ENCODE peak calls at places on chromosomes 11 and 22, in seven cellular contexts. I, Q, D, T, R, U and E are unnamed samples.

GRCh38 chr11:84901986-84902385 is 725.2 kb downstream of the DLG2 start:
- DNase-seq in U (no peak), R (no peak), Q (no peak), I (no peak), T (peak; percentile 37), D (no peak), E (no peak)

GRCh38 chr11:120128392-120129172 is 9.3 kb downstream of the TRIM29 start:
- DNase-seq in I (peak; percentile 80), T (no peak), U (peak; percentile 7), R (peak; percentile 64), Q (no peak), D (no peak), E (no peak)

GRCh38 chr11:57513446-57513795 is 2.1 kb downstream of the SLC43A1 start:
- DNase-seq in U (no peak), R (no peak), I (no peak), Q (no peak), T (no peak), D (no peak), E (no peak)

GRCh38 chr11:7936615-7937014 is 4.9 kb downstream of the OR10A3 start:
- DNase-seq in Q (no peak), I (no peak), T (no peak), R (no peak), U (no peak), D (no peak), E (no peak)

GRCh38 chr22:28884754-28885375 is 1.5 kb downstream of the ZNRF3 start:
- DNase-seq in I (no peak), T (no peak), U (no peak), D (no peak), R (no peak), Q (no peak), E (no peak)

GRCh38 chr11:104219081-104219480 is 55.1 kb upstream of the PDGFD start:
- DNase-seq in T (no peak), R (no peak), U (peak; percentile 18), I (no peak), D (no peak), Q (peak; percentile 62), E (no peak)

GRCh38 chr11:6433998-6434650 is 6.7 kb downstream of the HPX start:
- DNase-seq in R (no peak), Q (no peak), U (no peak), D (no peak), I (no peak), T (no peak), E (no peak)

GRCh38 chr11:42407379-42407778 is 904.4 kb upstream of the API5 start:
- DNase-seq in D (no peak), Q (no peak), I (peak; percentile 58), U (no peak), R (no peak), T (no peak), E (no peak)

GRCh38 chr11:8720868-8721739 is 38.5 kb downstream of the RPL27A start:
- DNase-seq in U (no peak), I (peak; percentile 55), Q (no peak), D (peak; percentile 72), R (no peak), T (no peak), E (no peak)

GRCh38 chr11:46392421-46393230 is 1.1 kb upstream of the CHRM4 start:
- DNase-seq in D (peak; percentile 85), T (peak; percentile 48), R (peak; percentile 93), I (peak; percentile 94), Q (peak; percentile 78), U (peak; percentile 87), E (peak; percentile 59)

GRCh38 chr22:49307071-49307830 is 520.4 kb downstream of the BRD1 start:
- DNase-seq in Q (peak; percentile 36), U (no peak), T (no peak), R (peak; percentile 58), I (no peak), D (no peak), E (no peak)

GRCh38 chr22:33923033-33923432 is 2.8 kb upstream of the LARGE1 start:
- DNase-seq in T (no peak), I (no peak), Q (no peak), R (no peak), U (no peak), D (no peak), E (no peak)

GRCh38 chr11:19817265-19817851 is 104.7 kb downstream of the NAV2 start:
- DNase-seq in D (peak; percentile 72), R (no peak), Q (no peak), U (no peak), I (no peak), T (no peak), E (no peak)

GRCh38 chr11:126163074-126163700 is 48.3 kb downstream of the RPUSD4 start:
- DNase-seq in Q (no peak), I (peak; percentile 85), R (no peak), D (no peak), U (no peak), T (peak; percentile 71), E (no peak)

GRCh38 chr22:32130464-32130863 is 28.6 kb downstream of the C22orf42 start:
- DNase-seq in D (no peak), T (no peak), I (no peak), R (no peak), U (no peak), Q (no peak), E (no peak)

GRCh38 chr11:114618139-114618538 is 22.6 kb upstream of the NXPE4 start:
- DNase-seq in Q (no peak), U (no peak), T (no peak), D (no peak), R (no peak), I (no peak), E (no peak)

GRCh38 chr11:114621072-114621471 is 25.5 kb upstream of the NXPE4 start:
- DNase-seq in I (no peak), T (no peak), D (no peak), Q (no peak), R (no peak), U (no peak), E (no peak)

GRCh38 chr11:114617157-114618124 is 21.9 kb upstream of the NXPE4 start:
- DNase-seq in D (no peak), R (no peak), Q (no peak), T (no peak), U (no peak), I (no peak), E (no peak)

GRCh38 chr11:114621950-114622809 is 26.6 kb upstream of the NXPE4 start:
- DNase-seq in Q (no peak), R (no peak), U (no peak), I (no peak), D (no peak), T (no peak), E (no peak)

DNA sequence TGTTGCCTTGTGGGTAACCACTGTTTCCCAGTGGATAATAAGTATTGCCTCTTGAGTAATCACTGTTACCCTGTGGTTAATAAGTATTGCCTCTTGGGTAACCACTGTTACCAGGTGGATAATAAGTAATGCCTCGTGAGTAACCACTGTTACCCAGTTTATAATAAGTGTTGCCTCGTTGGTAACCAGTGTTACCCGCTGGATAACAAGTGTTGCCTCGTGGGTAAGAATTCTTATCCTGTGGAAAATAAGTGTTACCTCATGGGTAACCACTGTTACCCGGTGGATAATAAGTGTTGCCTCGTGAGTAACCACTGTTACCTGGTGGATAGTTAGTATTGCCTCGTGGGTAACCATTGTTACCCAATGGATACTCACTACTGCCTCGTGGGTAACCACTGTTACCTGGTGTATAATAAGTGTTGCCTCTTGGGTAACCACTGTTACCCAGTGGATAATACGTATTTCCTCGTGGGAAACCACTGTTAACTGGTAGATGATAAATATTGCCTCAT is 24.1 kb upstream of the NXPE4 start:
- DNase-seq in R (no peak), Q (no peak), D (no peak), U (no peak), T (no peak), I (no peak), E (no peak)
- H3K9me3 ChIP-seq in R (no peaks in the 10 kb centered on the region), Q (no peaks in the 10 kb centered on the region), D (peaks cover 2% of the 10 kb centered on the region), U (peaks cover 22% of the 10 kb centered on the region), T (no peaks in the 10 kb centered on the region), I (no peaks in the 10 kb centered on the region), E (no peaks in the 10 kb centered on the region)

GRCh38 chr11:112756166-112756565 is 205.1 kb upstream of the NCAM1 start:
- DNase-seq in R (no peak), I (no peak), Q (no peak), D (no peak), T (no peak), U (no peak), E (no peak)

GRCh38 chr11:112759418-112759817 is 201.8 kb upstream of the NCAM1 start:
- DNase-seq in R (no peak), D (no peak), U (no peak), Q (no peak), T (no peak), I (no peak), E (no peak)

GRCh38 chr11:112762686-112763048 is 198.6 kb upstream of the NCAM1 start:
- DNase-seq in D (no peak), Q (no peak), R (no peak), U (no peak), T (no peak), I (no peak), E (no peak)

GRCh38 chr11:112761911-112762685 is 199.1 kb upstream of the NCAM1 start:
- DNase-seq in U (no peak), Q (no peak), R (no peak), D (no peak), T (no peak), I (no peak), E (no peak)

DNA sequence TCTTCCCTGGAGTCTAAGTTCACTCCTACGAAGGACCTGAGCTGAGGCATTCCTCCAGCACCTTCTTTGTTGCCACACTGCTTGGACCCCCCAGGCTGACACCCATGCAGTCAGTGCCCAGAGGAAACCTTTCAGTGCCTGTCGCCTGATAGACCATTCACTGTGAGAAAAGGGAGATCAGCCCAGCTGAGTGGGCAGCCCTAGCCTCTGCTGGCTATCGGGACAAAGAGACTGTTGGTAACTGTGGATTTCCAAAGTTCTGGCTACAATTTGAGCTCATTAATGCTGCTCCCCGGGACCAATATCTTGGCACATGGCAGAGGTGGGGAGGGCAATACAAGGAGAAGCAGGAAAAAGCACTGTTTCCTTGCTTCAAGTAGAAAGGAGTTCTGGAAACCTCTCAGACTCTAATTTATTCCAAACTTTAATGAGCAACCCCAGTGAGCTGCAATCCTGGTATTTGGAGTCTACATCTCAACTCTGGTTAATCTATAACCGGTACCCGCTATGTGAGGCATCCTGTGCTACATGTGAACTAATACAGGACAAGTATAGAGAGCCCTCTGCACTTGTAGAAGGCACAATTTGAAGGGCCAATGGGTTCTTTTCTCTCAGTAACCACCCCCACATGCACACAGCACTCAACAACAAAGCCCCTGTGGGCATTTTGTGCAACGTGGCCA is 200.7 kb upstream of the NCAM1 start:
- DNase-seq in R (no peak), T (no peak), I (no peak), D (no peak), Q (no peak), U (no peak), E (no peak)
- TF ChIP-seq CTCF in R (no peak), T (no peak), I (no peak), D (no peak), Q (no peak), U (no peak), E (no peak)

GRCh38 chr11:55726715-55727324 is 46.4 kb upstream of the OR5D13 start:
- DNase-seq in I (no peak), D (no peak), T (no peak), U (no peak), Q (no peak), R (no peak), E (no peak)
- H3K9me3 ChIP-seq in I (no peaks in the 10 kb centered on the region), D (no peaks in the 10 kb centered on the region), T (no peaks in the 10 kb centered on the region), U (peaks cover 11% of the 10 kb centered on the region), Q (no peaks in the 10 kb centered on the region), R (no peaks in the 10 kb centered on the region), E (no peaks in the 10 kb centered on the region)

DNA sequence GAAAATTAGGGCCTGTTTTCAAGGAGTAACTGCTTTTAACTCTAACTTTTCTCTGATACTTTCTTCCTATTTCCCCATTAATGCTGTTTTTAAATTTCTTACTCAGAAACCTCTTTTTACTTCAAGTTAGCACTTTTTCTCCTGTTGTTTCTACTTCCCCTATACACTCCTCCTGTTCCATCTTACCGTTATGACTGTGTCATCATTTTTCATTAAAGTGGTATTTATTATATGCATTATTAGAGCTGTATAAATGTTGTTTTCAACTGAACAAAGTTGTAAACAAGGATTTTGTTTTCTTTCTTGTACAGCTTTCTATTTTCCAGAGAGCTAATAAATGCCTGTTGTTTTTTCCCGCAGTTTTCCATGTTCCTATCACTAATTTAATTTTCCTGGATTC is 84.6 kb downstream of the EXT2 start:
- DNase-seq in I (no peak), U (no peak), Q (no peak), R (no peak), T (no peak), D (no peak), E (no peak)
- TF ChIP-seq CTCF in I (no peak), U (no peak), Q (no peak), R (no peak), T (no peak), D (no peak), E (no peak)